ENCODE peak calls at places on chromosome 19, in eight cellular contexts. One of them, this sample, is unnamed.

GRCh38 chr19:51181913-51182419 is 39.9 kb downstream of the SIGLEC7 start:
- DNase-seq in MCF 10A: no peak
- DNase-seq in endothelial cell: no peak
- DNase-seq in suprapubic skin: no peak
- DNase-seq in A549: no peak
- DNase-seq in mesothelial cell of epicardium: no peak
- DNase-seq in stomach: no peak
- DNase-seq in neural progenitor cell: peak
- DNase-seq in this sample: no peak

GRCh38 chr19:491146-491741 is 5.0 kb upstream of the MADCAM1 start:
- DNase-seq in endothelial cell: no peak
- DNase-seq in neural progenitor cell: no peak
- DNase-seq in suprapubic skin: no peak
- DNase-seq in stomach: no peak
- DNase-seq in mesothelial cell of epicardium: no peak
- DNase-seq in MCF 10A: no peak
- DNase-seq in A549: no peak
- DNase-seq in this sample: no peak

GRCh38 chr19:15508035-15508710 is at the start of gene CYP4F22:
- DNase-seq in mesothelial cell of epicardium: no peak
- DNase-seq in endothelial cell: no peak
- DNase-seq in neural progenitor cell: no peak
- DNase-seq in A549: no peak
- DNase-seq in MCF 10A: no peak
- DNase-seq in stomach: no peak
- DNase-seq in suprapubic skin: no peak
- DNase-seq in this sample: no peak

GRCh38 chr19:7541481-7541824 is 5.9 kb downstream of the PNPLA6 start:
- DNase-seq in A549: no peak
- DNase-seq in mesothelial cell of epicardium: no peak
- DNase-seq in suprapubic skin: no peak
- DNase-seq in MCF 10A: no peak
- DNase-seq in stomach: no peak
- DNase-seq in neural progenitor cell: no peak
- DNase-seq in endothelial cell: no peak
- DNase-seq in this sample: no peak

GRCh38 chr19:16002380-16002779 is 53.6 kb downstream of the OR10H4 start:
- DNase-seq in endothelial cell: no peak
- DNase-seq in neural progenitor cell: no peak
- DNase-seq in mesothelial cell of epicardium: no peak
- DNase-seq in stomach: no peak
- DNase-seq in A549: no peak
- DNase-seq in suprapubic skin: no peak
- DNase-seq in MCF 10A: no peak
- DNase-seq in this sample: no peak

GRCh38 chr19:42290523-42291436 is 11.2 kb upstream of the PRR19 start:
- DNase-seq in A549: peak
- DNase-seq in mesothelial cell of epicardium: no peak
- DNase-seq in stomach: no peak
- DNase-seq in neural progenitor cell: peak
- DNase-seq in suprapubic skin: peak
- DNase-seq in endothelial cell: peak
- DNase-seq in MCF 10A: peak
- DNase-seq in this sample: no peak

GRCh38 chr19:16896913-16897571 is 8.2 kb downstream of the F2RL3 start:
- DNase-seq in mesothelial cell of epicardium: peak
- DNase-seq in MCF 10A: peak
- DNase-seq in stomach: peak
- DNase-seq in endothelial cell: peak
- DNase-seq in suprapubic skin: peak
- DNase-seq in neural progenitor cell: peak
- DNase-seq in A549: peak
- DNase-seq in this sample: peak

GRCh38 chr19:42683917-42684513 is 56.3 kb downstream of the PSG3 start:
- DNase-seq in neural progenitor cell: peak
- DNase-seq in mesothelial cell of epicardium: no peak
- DNase-seq in A549: peak
- DNase-seq in endothelial cell: no peak
- DNase-seq in MCF 10A: peak
- DNase-seq in suprapubic skin: no peak
- DNase-seq in stomach: no peak
- DNase-seq in this sample: no peak

GRCh38 chr19:13872695-13873389 is 4.1 kb upstream of the NANOS3 start:
- DNase-seq in mesothelial cell of epicardium: no peak
- DNase-seq in MCF 10A: no peak
- DNase-seq in suprapubic skin: no peak
- DNase-seq in neural progenitor cell: peak
- DNase-seq in stomach: no peak
- DNase-seq in A549: peak
- DNase-seq in endothelial cell: peak
- DNase-seq in this sample: no peak

GRCh38 chr19:55638864-55639359 is 1.9 kb upstream of the ZNF580 start:
- DNase-seq in mesothelial cell of epicardium: no peak
- DNase-seq in stomach: no peak
- DNase-seq in suprapubic skin: no peak
- DNase-seq in endothelial cell: peak
- DNase-seq in MCF 10A: peak
- DNase-seq in neural progenitor cell: peak
- DNase-seq in A549: peak
- DNase-seq in this sample: no peak

GRCh38 chr19:3857449-3858003 is 11.3 kb downstream of the ZFR2 start:
- DNase-seq in neural progenitor cell: no peak
- DNase-seq in mesothelial cell of epicardium: no peak
- DNase-seq in A549: no peak
- DNase-seq in suprapubic skin: no peak
- DNase-seq in endothelial cell: no peak
- DNase-seq in stomach: no peak
- DNase-seq in MCF 10A: no peak
- DNase-seq in this sample: no peak

GRCh38 chr19:383922-384800 is 24.8 kb downstream of the C2CD4C start:
- DNase-seq in neural progenitor cell: peak
- DNase-seq in mesothelial cell of epicardium: peak
- DNase-seq in stomach: peak
- DNase-seq in MCF 10A: no peak
- DNase-seq in endothelial cell: peak
- DNase-seq in suprapubic skin: no peak
- DNase-seq in A549: no peak
- DNase-seq in this sample: peak

GRCh38 chr19:3243851-3244700 is 19.6 kb downstream of the CELF5 start:
- DNase-seq in suprapubic skin: no peak
- DNase-seq in endothelial cell: peak
- DNase-seq in neural progenitor cell: peak
- DNase-seq in stomach: peak
- DNase-seq in A549: peak
- DNase-seq in MCF 10A: peak
- DNase-seq in mesothelial cell of epicardium: peak
- DNase-seq in this sample: no peak

GRCh38 chr19:19539738-19540703 is 2.0 kb downstream of the CILP2 start:
- DNase-seq in mesothelial cell of epicardium: no peak
- DNase-seq in suprapubic skin: no peak
- DNase-seq in MCF 10A: no peak
- DNase-seq in neural progenitor cell: peak
- DNase-seq in A549: peak
- DNase-seq in stomach: peak
- DNase-seq in endothelial cell: no peak
- DNase-seq in this sample: peak

GRCh38 chr19:45186509-45187334 is 8.1 kb downstream of the BLOC1S3 start:
- DNase-seq in mesothelial cell of epicardium: no peak
- DNase-seq in A549: peak
- DNase-seq in stomach: no peak
- DNase-seq in MCF 10A: no peak
- DNase-seq in neural progenitor cell: no peak
- DNase-seq in endothelial cell: no peak
- DNase-seq in suprapubic skin: no peak
- DNase-seq in this sample: no peak

GRCh38 chr19:45189971-45190370 is 11.4 kb downstream of the BLOC1S3 start:
- DNase-seq in stomach: no peak
- DNase-seq in suprapubic skin: no peak
- DNase-seq in A549: no peak
- DNase-seq in neural progenitor cell: no peak
- DNase-seq in mesothelial cell of epicardium: no peak
- DNase-seq in MCF 10A: no peak
- DNase-seq in endothelial cell: no peak
- DNase-seq in this sample: no peak

GRCh38 chr19:45195764-45196163 is 17.2 kb downstream of the BLOC1S3 start:
- DNase-seq in suprapubic skin: no peak
- DNase-seq in stomach: no peak
- DNase-seq in endothelial cell: no peak
- DNase-seq in A549: no peak
- DNase-seq in neural progenitor cell: no peak
- DNase-seq in mesothelial cell of epicardium: no peak
- DNase-seq in MCF 10A: no peak
- DNase-seq in this sample: no peak

GRCh38 chr19:45187421-45188100 is 9.0 kb downstream of the BLOC1S3 start:
- DNase-seq in endothelial cell: no peak
- DNase-seq in A549: no peak
- DNase-seq in MCF 10A: peak
- DNase-seq in suprapubic skin: no peak
- DNase-seq in neural progenitor cell: peak
- DNase-seq in stomach: no peak
- DNase-seq in mesothelial cell of epicardium: no peak
- DNase-seq in this sample: no peak

DNA sequence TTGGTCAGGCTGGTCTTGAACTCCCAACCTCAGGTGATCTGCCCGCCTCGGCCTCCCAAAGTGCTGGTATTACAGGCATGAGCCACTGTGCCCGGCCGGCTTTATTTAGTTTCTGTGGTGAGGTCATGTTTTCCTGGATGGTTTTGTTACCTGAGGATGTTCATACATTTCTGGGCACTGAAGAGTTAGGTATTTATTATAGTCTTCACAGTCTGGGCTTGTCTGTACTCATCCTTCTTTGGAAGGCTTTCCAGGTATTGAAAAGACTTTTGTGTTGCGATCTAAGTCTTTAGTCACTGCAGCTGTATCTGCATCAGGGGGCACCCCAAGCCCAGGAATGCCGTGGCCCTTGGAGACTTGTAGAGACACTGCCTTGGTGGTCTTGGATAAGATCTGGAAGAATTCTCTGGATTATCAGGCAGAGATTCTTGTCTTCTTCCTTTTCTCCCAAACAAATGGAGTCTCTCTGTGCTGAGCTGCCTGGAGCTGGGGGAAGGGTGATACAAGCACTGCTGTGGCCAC is 12.8 kb downstream of the BLOC1S3 start:
- DNase-seq in neural progenitor cell: peak
- DNase-seq in mesothelial cell of epicardium: no peak
- DNase-seq in MCF 10A: peak
- DNase-seq in stomach: no peak
- DNase-seq in suprapubic skin: no peak
- DNase-seq in endothelial cell: no peak
- DNase-seq in A549: no peak
- DNase-seq in this sample: no peak
- TF ChIP-seq CTCF in neural progenitor cell: peak
- TF ChIP-seq CTCF in mesothelial cell of epicardium: no peak
- TF ChIP-seq CTCF in MCF 10A: no peak
- TF ChIP-seq CTCF in stomach: no peak
- TF ChIP-seq CTCF in suprapubic skin: no peak
- TF ChIP-seq CTCF in endothelial cell: no peak
- TF ChIP-seq CTCF in A549: no peak
- TF ChIP-seq CTCF in this sample: no peak

DNA sequence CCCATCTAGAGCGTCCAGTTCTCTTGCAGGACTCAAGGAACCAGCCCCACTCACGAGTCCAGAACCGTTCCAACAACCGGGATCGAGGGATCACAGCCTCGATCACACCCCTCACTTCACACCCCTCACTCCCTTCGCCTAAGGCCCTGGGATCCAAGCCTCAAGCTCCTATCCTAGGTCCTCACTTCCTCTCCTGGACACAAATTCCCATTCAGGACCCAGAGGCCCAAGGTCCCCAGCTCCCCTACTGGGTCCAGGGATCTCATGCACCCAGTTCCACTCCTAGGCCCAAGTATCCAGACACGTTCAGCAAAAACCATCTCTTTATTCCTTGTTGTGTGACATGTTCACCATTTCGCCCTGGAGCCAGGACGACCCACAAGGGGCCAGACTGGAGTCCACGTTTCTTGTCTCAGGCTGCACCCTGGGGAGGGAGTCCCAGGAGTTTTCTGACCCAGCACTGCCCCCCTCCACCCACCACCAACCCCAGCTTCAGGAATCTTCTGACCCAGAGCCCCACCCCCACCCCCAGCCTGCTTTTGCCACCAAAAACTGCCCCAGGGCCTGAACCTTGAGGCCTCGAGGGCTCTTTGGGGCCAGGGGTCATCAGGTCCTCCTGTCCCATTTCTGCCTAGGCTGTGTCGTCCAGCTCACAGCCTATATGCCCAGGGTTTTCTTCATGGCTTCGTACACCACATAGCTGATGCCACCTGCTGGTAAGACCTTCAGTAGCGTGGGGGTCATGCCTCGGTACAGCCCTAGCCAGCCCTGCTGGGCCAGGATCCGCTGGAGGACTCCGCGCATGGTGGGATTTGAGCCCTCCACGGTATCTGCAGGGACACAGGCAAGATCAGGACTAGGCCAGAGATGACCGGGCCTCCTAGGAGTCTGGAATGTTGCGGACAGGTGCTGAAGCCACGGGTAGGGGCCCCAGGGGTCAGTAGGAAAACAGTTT is 1.4 kb upstream of the KHSRP start:
- DNase-seq in suprapubic skin: no peak
- DNase-seq in stomach: no peak
- DNase-seq in neural progenitor cell: no peak
- DNase-seq in endothelial cell: no peak
- DNase-seq in MCF 10A: peak
- DNase-seq in A549: no peak
- DNase-seq in mesothelial cell of epicardium: no peak
- DNase-seq in this sample: no peak
- TF ChIP-seq CTCF in suprapubic skin: no peak
- TF ChIP-seq CTCF in stomach: no peak
- TF ChIP-seq CTCF in neural progenitor cell: peak
- TF ChIP-seq CTCF in endothelial cell: no peak
- TF ChIP-seq CTCF in MCF 10A: no peak
- TF ChIP-seq CTCF in A549: no peak
- TF ChIP-seq CTCF in mesothelial cell of epicardium: no peak
- TF ChIP-seq CTCF in this sample: no peak

DNA sequence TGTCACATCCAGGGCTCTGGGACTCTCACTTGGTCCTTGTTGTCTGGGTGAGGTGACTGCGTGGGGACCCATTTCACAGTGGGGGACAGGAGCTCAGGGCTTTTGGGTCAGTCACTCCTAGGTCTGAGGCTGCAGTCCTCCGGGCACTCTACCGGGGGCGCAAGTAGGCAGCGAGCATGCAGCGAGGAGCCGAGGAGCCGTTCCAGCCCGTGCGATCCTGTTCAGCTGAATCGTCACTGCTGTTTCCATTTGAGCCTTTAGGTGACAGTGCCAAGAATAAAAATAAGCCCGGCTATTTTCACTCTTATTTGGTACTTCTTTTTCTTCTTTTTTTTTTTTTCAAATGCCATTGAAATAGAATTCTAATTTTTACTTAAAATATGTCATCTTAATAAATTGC is 126.5 kb downstream of the ZNF536 start:
- DNase-seq in endothelial cell: peak
- DNase-seq in MCF 10A: no peak
- DNase-seq in suprapubic skin: no peak
- DNase-seq in stomach: no peak
- DNase-seq in A549: no peak
- DNase-seq in mesothelial cell of epicardium: no peak
- DNase-seq in neural progenitor cell: peak
- DNase-seq in this sample: no peak
- TF ChIP-seq CTCF in endothelial cell: no peak
- TF ChIP-seq CTCF in MCF 10A: no peak
- TF ChIP-seq CTCF in suprapubic skin: no peak
- TF ChIP-seq CTCF in stomach: no peak
- TF ChIP-seq CTCF in A549: no peak
- TF ChIP-seq CTCF in mesothelial cell of epicardium: no peak
- TF ChIP-seq CTCF in neural progenitor cell: peak
- TF ChIP-seq CTCF in this sample: no peak

GRCh38 chr19:56710437-56710836 is 38.9 kb upstream of the ZNF835 start:
- DNase-seq in mesothelial cell of epicardium: no peak
- DNase-seq in A549: no peak
- DNase-seq in suprapubic skin: no peak
- DNase-seq in neural progenitor cell: no peak
- DNase-seq in stomach: no peak
- DNase-seq in MCF 10A: no peak
- DNase-seq in endothelial cell: no peak
- DNase-seq in this sample: no peak
- TF ChIP-seq CTCF in mesothelial cell of epicardium: no peak
- TF ChIP-seq CTCF in A549: no peak
- TF ChIP-seq CTCF in suprapubic skin: no peak
- TF ChIP-seq CTCF in neural progenitor cell: no peak
- TF ChIP-seq CTCF in stomach: no peak
- TF ChIP-seq CTCF in MCF 10A: no peak
- TF ChIP-seq CTCF in endothelial cell: no peak
- TF ChIP-seq CTCF in this sample: no peak

This sample was measured in omental fat pad.